ENCODE peak calls at places on chromosomes 11 and 22, in four cellular contexts. W is right atrium auricular region, M is colonic mucosa, O is IMR-90. U is an unnamed sample.
A peak's percentile ranks its signal among the peaks of the same experiment; 100 is the strongest.

GRCh38 chr11:64558065-64558745 is 32.8 kb upstream of the SLC22A12 start:
- DNase-seq in W (no peak), M (no peak), O (no peak), U (no peak)

GRCh38 chr11:48094643-48095339 is 114.4 kb downstream of the PTPRJ start:
- DNase-seq in M (no peak), W (no peak), O (no peak), U (no peak)

GRCh38 chr11:46272816-46273427 is 4.5 kb upstream of the CREB3L1 start:
- DNase-seq in O (peak; percentile 76), W (peak; percentile 77), M (peak; percentile 84), U (no peak)

GRCh38 chr11:128022007-128022368 is 565.4 kb downstream of the ETS1 start:
- DNase-seq in O (peak; percentile 81), W (no peak), M (no peak), U (no peak)

GRCh38 chr11:66188580-66188979 is 79.9 kb upstream of the RAB1B start:
- DNase-seq in M (no peak), O (peak; percentile 85), W (no peak), U (peak; percentile 10)

GRCh38 chr11:96707273-96707672 is 317.5 kb downstream of the JRKL start:
- DNase-seq in W (no peak), O (no peak), M (no peak), U (no peak)

GRCh38 chr22:42909363-42910058 is 52.4 kb upstream of the ARFGAP3 start:
- DNase-seq in W (no peak), M (no peak), O (no peak), U (no peak)

GRCh38 chr11:79237676-79238075 is 203.2 kb downstream of the TENM4 start:
- DNase-seq in O (peak; percentile 96), W (no peak), M (no peak), U (peak; percentile 91)

GRCh38 chr11:68214173-68215086 is 1.3 kb upstream of the KMT5B start:
- DNase-seq in W (no peak), M (peak; percentile 42), O (no peak), U (no peak)

GRCh38 chr11:44754876-44755552 is 28.3 kb downstream of the TSPAN18 start:
- DNase-seq in O (no peak), M (no peak), W (no peak), U (no peak)

GRCh38 chr22:44807915-44808690 is 55.7 kb downstream of the ARHGAP8 start:
- DNase-seq in M (no peak), O (no peak), W (no peak), U (no peak)

GRCh38 chr11:380491-380890 is 11.2 kb downstream of the B4GALNT4 start:
- DNase-seq in W (no peak), O (no peak), M (no peak), U (no peak)

GRCh38 chr22:44439356-44440223 is 58.4 kb downstream of the RTL6 start:
- DNase-seq in W (no peak), O (no peak), M (no peak), U (no peak)

GRCh38 chr22:35299217-35299716 is 427 bp upstream of the TOM1 start:
- DNase-seq in O (no peak), M (no peak), W (no peak), U (no peak)

GRCh38 chr11:44574620-44575287 is 9.3 kb downstream of the CD82 start:
- DNase-seq in O (peak; percentile 98), M (no peak), W (no peak), U (peak; percentile 84)

GRCh38 chr11:17529814-17530162 is 14.4 kb downstream of the USH1C start:
- DNase-seq in M (no peak), O (no peak), W (peak; percentile 60), U (no peak)

GRCh38 chr11:131928992-131929391 is 558.6 kb downstream of the NTM start:
- DNase-seq in W (no peak), M (no peak), O (no peak), U (no peak)

GRCh38 chr11:67006029-67006884 is 16.7 kb upstream of the SYT12 start:
- DNase-seq in W (peak; percentile 77), O (no peak), M (no peak), U (no peak)

GRCh38 chr11:85941380-85941973 is 86.3 kb downstream of the CCDC83 start:
- DNase-seq in M (peak; percentile 39), O (peak; percentile 74), W (peak; percentile 80), U (peak; percentile 53)

GRCh38 chr11:70407814-70408213 is 9.5 kb downstream of the CTTN start:
- DNase-seq in W (no peak), M (no peak), O (no peak), U (no peak)

GRCh38 chr22:50445880-50446707 is 28.7 kb downstream of the SBF1 start:
- DNase-seq in W (no peak), O (no peak), M (no peak), U (no peak)

GRCh38 chr11:114228401-114229061 is 67.7 kb upstream of the NNMT start:
- DNase-seq in M (no peak), O (no peak), W (no peak), U (no peak)

GRCh38 chr11:14566331-14567063 is 46.3 kb upstream of the PSMA1 start:
- DNase-seq in O (no peak), M (no peak), W (no peak), U (no peak)

GRCh38 chr11:109029927-109030326 is 365.1 kb downstream of the DDX10 start:
- DNase-seq in M (no peak), W (no peak), O (no peak), U (no peak)

GRCh38 chr11:12123799-12124198 is 13.4 kb downstream of the MICAL2 start:
- DNase-seq in M (no peak), W (no peak), O (peak; percentile 55), U (no peak)

GRCh38 chr22:39721456-39722325 is 151.1 kb downstream of the CACNA1I start:
- DNase-seq in O (no peak), M (no peak), W (no peak), U (no peak)

GRCh38 chr11:84673753-84674152 is 953.4 kb downstream of the DLG2 start:
- DNase-seq in M (no peak), W (no peak), O (no peak), U (no peak)

GRCh38 chr22:41557401-41558240 is 3.2 kb upstream of the CSDC2 start:
- DNase-seq in W (peak; percentile 80), O (peak; percentile 94), M (peak; percentile 64), U (peak; percentile 88)

GRCh38 chr11:35005156-35005780 is 88.8 kb downstream of the PDHX start:
- DNase-seq in O (no peak), M (peak; percentile 68), W (no peak), U (no peak)

GRCh38 chr22:30422481-30423295 is 2.9 kb upstream of the MTFP1 start:
- DNase-seq in W (peak; percentile 93), O (peak; percentile 95), M (peak; percentile 81), U (peak; percentile 73)

GRCh38 chr11:111521132-111521531 is 6.6 kb downstream of the HOATZ start:
- DNase-seq in W (no peak), O (peak; percentile 34), M (no peak), U (no peak)

GRCh38 chr11:99505319-99505718 is 484.6 kb downstream of the CNTN5 start:
- DNase-seq in W (no peak), M (no peak), O (peak; percentile 86), U (peak; percentile 59)

GRCh38 chr11:58286249-58286648 is 18.2 kb upstream of the OR10W1 start:
- DNase-seq in M (peak; percentile 29), O (peak; percentile 60), W (no peak), U (peak; percentile 16)

GRCh38 chr22:38881464-38881871 is 9.5 kb upstream of the CBX6 start:
- DNase-seq in W (peak; percentile 90), O (peak; percentile 81), M (peak; percentile 46), U (peak; percentile 56)

GRCh38 chr22:30858976-30859713 is 109.4 kb downstream of the MORC2 start:
- DNase-seq in O (no peak), W (peak; percentile 26), M (no peak), U (no peak)

GRCh38 chr11:11265994-11266606 is 87.0 kb downstream of the CSNK2A3 start:
- DNase-seq in W (no peak), M (peak; percentile 62), O (peak; percentile 3), U (no peak)

GRCh38 chr11:128653828-128654231 is 40.0 kb upstream of the FLI1 start:
- DNase-seq in W (peak; percentile 70), O (peak; percentile 75), M (no peak), U (no peak)

GRCh38 chr22:36430863-36431262 is 43.1 kb upstream of the MYH9 start:
- DNase-seq in O (peak; percentile 53), M (no peak), W (no peak), U (no peak)

GRCh38 chr11:43504316-43504950 is 145.7 kb downstream of the TTC17 start:
- DNase-seq in M (no peak), O (peak; percentile 13), W (no peak), U (no peak)
- TF ChIP-seq CTCF in M (peak; percentile 16), O (peak; percentile 36), W (no peak), U (peak; percentile 37)

GRCh38 chr22:46071451-46072029 is 78.8 kb upstream of the PPARA start:
- DNase-seq in W (peak; percentile 91), O (peak; percentile 90), M (peak; percentile 94), U (peak; percentile 79)
- H3K4me3 ChIP-seq in W (peak overlapping the region; percentile 86), O (peak overlapping the region; percentile 96), M (peak overlapping the region; percentile 80), U (peak overlapping the region; percentile 86)

DNA sequence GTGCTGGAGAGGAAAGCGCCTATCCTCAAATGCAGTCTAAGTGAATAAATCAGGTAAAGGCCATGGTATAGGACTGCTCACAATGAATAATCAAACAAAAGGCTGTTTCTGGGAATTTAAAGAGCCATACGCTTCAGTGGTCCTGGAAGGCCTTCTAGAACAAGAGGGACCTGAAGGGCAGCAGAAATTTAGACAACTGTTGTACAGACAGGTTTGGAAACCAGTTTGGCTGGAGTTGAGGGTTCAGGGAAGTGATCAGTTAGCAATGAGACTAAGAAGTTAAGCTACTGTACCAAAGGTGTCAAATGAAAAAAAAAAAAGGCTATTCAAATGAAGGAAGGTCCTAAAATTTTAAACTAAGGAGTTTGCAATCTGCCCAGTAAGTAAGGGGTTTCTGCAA is 56.6 kb upstream of the SCUBE2 start:
- DNase-seq in W (no peak), M (no peak), O (no peak), U (no peak)
- H3K27ac ChIP-seq in W (no peak overlapping the region), M (no peak overlapping the region), O (no peak overlapping the region), U (no peak overlapping the region)

GRCh38 chr11:126282742-126283591 is at the start of gene TIRAP:
- DNase-seq in W (no peak), O (peak; percentile 42), M (peak; percentile 77), U (no peak)
- TF ChIP-seq CTCF in W (no peak), O (no peak), M (no peak), U (peak; percentile 2)

DNA sequence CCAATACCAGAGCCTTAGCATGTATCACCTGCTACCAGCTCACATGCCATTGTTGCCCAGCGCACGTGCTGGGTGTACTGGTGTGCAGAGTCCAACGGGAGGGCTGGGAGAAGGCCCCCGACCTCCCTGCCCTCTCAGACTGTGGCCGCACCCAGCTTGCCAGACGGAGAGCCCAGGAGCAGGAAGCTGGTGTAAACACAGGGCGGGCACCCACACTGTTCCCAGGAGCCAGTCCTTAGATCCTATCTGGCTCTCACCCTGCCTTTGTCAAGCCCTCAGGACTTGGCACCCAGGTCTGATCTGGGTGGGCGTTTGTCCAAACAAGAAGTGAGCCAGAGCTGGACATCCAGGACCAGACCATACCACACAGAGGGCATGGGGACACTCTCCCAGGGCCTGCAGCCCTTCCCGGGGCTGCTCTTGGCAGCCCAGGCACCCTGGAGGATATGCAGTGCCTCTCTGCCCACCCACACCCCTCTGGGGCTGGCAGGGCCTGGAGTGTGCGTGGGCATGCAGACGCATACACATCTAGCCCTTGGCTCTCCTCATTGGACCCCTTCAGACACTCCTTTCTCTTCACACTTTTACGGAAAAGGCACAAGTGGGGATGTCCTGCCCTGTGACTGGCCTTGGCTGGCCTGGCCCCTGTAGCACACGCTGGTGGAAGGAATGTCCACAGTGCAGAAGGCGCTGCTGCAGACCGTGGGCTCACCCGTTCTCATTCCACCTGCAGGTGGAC is 19.9 kb upstream of the CLDN5 start:
- DNase-seq in O (no peak), W (no peak), M (peak; percentile 38), U (no peak)
- H3K4me3 ChIP-seq in O (no peak overlapping the region), W (no peak overlapping the region), M (no peak overlapping the region), U (no peak overlapping the region)

U was measured in AG04450.